ENCODE peak calls at places on chromosomes 12 and 14, in ten cellular contexts. I is thoracic aorta; D is endothelial cell of umbilical vein; U is left lung; F is HAP-1; X is CD4-positive, alpha-beta T cell; S is HCT116; W is OCI-LY7; R is left ventricle myocardium inferior; G is MM.1S. T is an unnamed sample.

GRCh38 chr12:44851586-44851985 is 24.5 kb downstream of the NELL2 start:
- DNase-seq in I (no peak), D (no peak), U (no peak), F (no peak), X (no peak), S (no peak), W (no peak), R (no peak), G (no peak), T (no peak)

GRCh38 chr12:121701667-121702277 is 10.8 kb upstream of the TMEM120B start:
- DNase-seq in I (no peak), D (no peak), U (no peak), F (no peak), X (no peak), S (no peak), W (no peak), R (no peak), G (no peak), T (no peak)

GRCh38 chr14:65277027-65277426 is 135.5 kb upstream of the FUT8 start:
- DNase-seq in I (no peak), D (no peak), U (no peak), F (no peak), X (no peak), S (no peak), W (no peak), R (no peak), G (no peak), T (no peak)

GRCh38 chr12:111785651-111786050 is 18.9 kb downstream of the ALDH2 start:
- DNase-seq in I (no peak), D (peak; percentile 80), U (no peak), F (no peak), X (no peak), S (no peak), W (no peak), R (no peak), G (no peak), T (no peak)

GRCh38 chr12:21501258-21502163 is at the start of the genes GOLT1B and RECQL:
- DNase-seq in I (peak; percentile 89), D (peak; percentile 99), U (peak; percentile 93), F (peak; percentile 96), X (peak; percentile 80), S (peak; percentile 96), W (peak; percentile 97), R (peak; percentile 91), G (peak; percentile 98), T (peak; percentile 91)

GRCh38 chr14:25215607-25216006 is 165.7 kb upstream of the STXBP6 start:
- DNase-seq in I (no peak), D (no peak), U (no peak), F (no peak), X (no peak), S (no peak), W (no peak), R (no peak), G (no peak), T (no peak)

GRCh38 chr12:7460375-7461259 is 16.7 kb upstream of the CD163L1 start:
- DNase-seq in I (no peak), D (peak; percentile 73), U (no peak), F (peak; percentile 12), X (peak; percentile 19), S (peak; percentile 34), W (peak; percentile 54), R (peak; percentile 29), G (peak; percentile 46), T (no peak)

GRCh38 chr12:107264667-107265066 is 171.3 kb upstream of the CRY1 start:
- DNase-seq in I (no peak), D (no peak), U (no peak), F (no peak), X (no peak), S (no peak), W (no peak), R (no peak), G (no peak), T (no peak)

GRCh38 chr12:115570271-115570777 is 707.2 kb downstream of the MED13L start:
- DNase-seq in I (no peak), D (no peak), U (no peak), F (no peak), X (no peak), S (no peak), W (no peak), R (no peak), G (no peak), T (no peak)

DNA sequence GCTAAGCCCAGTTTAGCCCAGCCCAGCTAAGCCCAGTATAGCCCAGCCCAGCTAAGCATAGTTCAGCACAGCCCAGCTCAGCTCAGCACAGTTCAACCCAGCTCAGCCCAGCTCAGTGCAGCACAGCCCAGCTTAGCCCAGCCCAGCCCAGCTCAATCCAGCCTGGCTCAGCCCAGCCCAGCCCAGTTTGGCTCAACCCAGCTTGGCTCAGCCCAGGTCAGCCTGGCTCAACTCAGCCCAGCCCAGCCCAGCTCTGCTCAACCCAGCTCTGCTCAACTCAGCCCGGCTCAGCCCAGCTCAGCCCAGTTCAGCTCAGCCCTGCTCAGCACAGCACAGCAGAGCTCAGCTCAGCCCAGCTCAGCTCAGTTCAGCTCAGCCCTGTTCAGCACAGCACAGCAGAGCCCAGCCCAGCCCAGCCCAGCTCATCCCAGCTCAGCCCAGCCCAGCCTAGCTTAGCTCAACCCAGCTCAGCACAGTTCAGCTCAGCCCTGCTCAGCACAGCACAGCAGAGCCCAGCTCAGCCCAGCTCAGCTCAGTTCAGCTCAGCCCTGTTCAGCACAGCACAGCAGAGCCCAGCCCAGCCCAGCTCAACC is 330.9 kb downstream of the TMEM121 start:
- DNase-seq in I (no peak), D (no peak), U (peak; percentile 27), F (no peak), X (no peak), S (no peak), W (peak; percentile 68), R (peak; percentile 7), G (no peak), T (peak; percentile 55)
- H3K9me3 ChIP-seq in I (no peaks in the 10 kb centered on the region), D (peaks cover 14% of the 10 kb centered on the region), U (no peaks in the 10 kb centered on the region), F (no peaks in the 10 kb centered on the region), X (no peaks in the 10 kb centered on the region), S (no peaks in the 10 kb centered on the region), W (no peaks in the 10 kb centered on the region), R (no peaks in the 10 kb centered on the region), G (no peaks in the 10 kb centered on the region), T (no peaks in the 10 kb centered on the region)

GRCh38 chr12:41635731-41636130 is 447.6 kb downstream of the PDZRN4 start:
- DNase-seq in I (no peak), D (no peak), U (no peak), F (peak; percentile 92), X (no peak), S (no peak), W (no peak), R (no peak), G (no peak), T (no peak)

GRCh38 chr12:41629606-41630005 is 441.5 kb downstream of the PDZRN4 start:
- DNase-seq in I (no peak), D (no peak), U (no peak), F (no peak), X (no peak), S (no peak), W (no peak), R (no peak), G (no peak), T (no peak)

GRCh38 chr12:41636658-41637057 is 448.5 kb downstream of the PDZRN4 start:
- DNase-seq in I (no peak), D (no peak), U (no peak), F (no peak), X (no peak), S (no peak), W (no peak), R (no peak), G (no peak), T (no peak)

DNA sequence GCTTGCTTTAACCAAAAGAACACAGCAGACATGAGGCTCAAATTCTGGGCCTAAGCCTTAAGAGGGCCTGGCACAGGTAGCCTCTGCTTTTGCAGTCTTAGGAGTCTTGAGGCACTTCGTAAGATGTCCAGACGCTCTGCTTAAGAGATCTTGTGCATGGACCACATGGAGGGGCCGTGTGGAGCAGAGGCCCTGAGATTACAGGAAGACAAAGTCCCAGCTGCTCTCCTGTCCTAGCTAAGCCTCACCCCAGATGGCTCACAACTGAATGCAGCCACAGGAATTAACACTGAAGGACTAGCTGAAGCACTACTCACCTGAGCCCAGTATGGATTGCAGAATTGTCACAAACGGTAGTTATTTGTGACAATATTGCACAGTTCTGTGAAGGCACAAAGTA is 446.0 kb downstream of the PDZRN4 start:
- DNase-seq in I (no peak), D (no peak), U (no peak), F (no peak), X (no peak), S (no peak), W (no peak), R (no peak), G (no peak), T (no peak)
- H3K9me3 ChIP-seq in I (no peaks in the 10 kb centered on the region), D (no peaks in the 10 kb centered on the region), U (no peaks in the 10 kb centered on the region), F (peaks cover 5% of the 10 kb centered on the region), X (no peaks in the 10 kb centered on the region), S (no peaks in the 10 kb centered on the region), W (no peaks in the 10 kb centered on the region), R (peaks cover 45% of the 10 kb centered on the region), G (no peaks in the 10 kb centered on the region), T (no peaks in the 10 kb centered on the region)

GRCh38 chr14:106530031-106530422 is 1003.6 kb downstream of the TMEM121 start:
- DNase-seq in I (no peak), D (no peak), U (no peak), F (no peak), X (no peak), S (no peak), W (no peak), R (no peak), G (no peak), T (no peak)

GRCh38 chr14:106522990-106523389 is 996.6 kb downstream of the TMEM121 start:
- DNase-seq in I (no peak), D (no peak), U (no peak), F (no peak), X (no peak), S (no peak), W (no peak), R (no peak), G (no peak), T (no peak)

GRCh38 chr14:106530423-106531107 is 1004.2 kb downstream of the TMEM121 start:
- DNase-seq in I (no peak), D (no peak), U (no peak), F (no peak), X (peak; percentile 7), S (no peak), W (peak; percentile 21), R (no peak), G (peak; percentile 90), T (no peak)

GRCh38 chr14:106528717-106529116 is 1002.3 kb downstream of the TMEM121 start:
- DNase-seq in I (no peak), D (no peak), U (no peak), F (no peak), X (no peak), S (no peak), W (peak; percentile 19), R (no peak), G (no peak), T (no peak)
- H3K9me3 ChIP-seq in I (no peaks in the 10 kb centered on the region), D (no peaks in the 10 kb centered on the region), U (no peaks in the 10 kb centered on the region), F (peaks cover 2% of the 10 kb centered on the region), X (no peaks in the 10 kb centered on the region), S (peaks cover 6% of the 10 kb centered on the region), W (no peaks in the 10 kb centered on the region), R (no peaks in the 10 kb centered on the region), G (no peaks in the 10 kb centered on the region), T (no peaks in the 10 kb centered on the region)

DNA sequence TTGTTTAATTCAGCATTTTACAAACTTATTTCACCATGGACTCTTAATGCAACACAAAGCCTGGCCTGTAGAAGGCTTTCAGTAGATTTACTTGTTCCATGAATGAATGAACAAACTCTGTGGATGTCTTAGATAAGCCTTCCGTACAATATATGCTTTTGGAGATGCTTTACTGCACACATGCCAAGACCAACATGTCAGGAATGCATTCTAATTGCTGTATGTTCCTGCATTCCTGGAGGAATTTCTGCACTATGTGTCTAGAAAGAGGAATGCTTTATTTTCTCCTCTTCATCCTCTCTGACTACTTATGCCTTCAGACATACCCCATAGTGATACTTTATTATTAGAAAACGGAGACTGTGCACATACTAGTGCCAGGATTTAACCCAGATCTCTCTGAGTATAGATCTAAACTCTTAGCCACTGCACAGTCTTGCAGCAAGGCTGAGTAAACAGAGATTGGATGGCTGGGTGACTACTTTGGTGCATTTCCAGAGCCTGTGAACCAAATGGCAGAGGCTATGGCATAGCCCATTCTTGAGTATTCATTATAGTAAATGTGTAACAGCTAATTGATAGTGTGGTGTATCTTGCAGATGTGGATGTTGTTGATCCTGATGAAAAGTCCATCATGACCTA is 108.2 kb downstream of the SYNE2 start:
- DNase-seq in I (no peak), D (peak; percentile 46), U (no peak), F (no peak), X (no peak), S (no peak), W (no peak), R (no peak), G (no peak), T (no peak)
- H3K9me3 ChIP-seq in I (no peaks in the 10 kb centered on the region), D (no peaks in the 10 kb centered on the region), U (no peaks in the 10 kb centered on the region), F (no peaks in the 10 kb centered on the region), X (no peaks in the 10 kb centered on the region), S (no peaks in the 10 kb centered on the region), W (no peaks in the 10 kb centered on the region), R (no peaks in the 10 kb centered on the region), G (no peaks in the 10 kb centered on the region), T (no peaks in the 10 kb centered on the region)